ENCODE peak calls at places on chromosome 7, in eight cellular contexts. L is colonic mucosa; J is GM23338; P is Calu3; K is AG04449; Z is transverse colon; G is hepatocyte; A is activated CD8-positive, alpha-beta T cell treated with anti-CD3 and anti-CD28 coated beads for 36 hours. X is an unnamed sample.

GRCh38 chr7:123410273-123410928 is 124.0 kb downstream of the IQUB start:
- DNase-seq in L (no peak), J (no peak), P (no peak), K (no peak), Z (no peak), G (peak), A (no peak), X (no peak)

GRCh38 chr7:73340514-73340913 is 12.6 kb downstream of the FKBP6 start:
- DNase-seq in L (no peak), J (peak), P (no peak), K (no peak), Z (no peak), G (no peak), A (no peak), X (no peak)

GRCh38 chr7:129468087-129468486 is 33.9 kb downstream of the STRIP2 start:
- DNase-seq in L (no peak), J (no peak), P (no peak), K (peak), Z (no peak), G (peak), A (no peak), X (no peak)

GRCh38 chr7:83301416-83301815 is 138.7 kb upstream of the PCLO start:
- DNase-seq in L (no peak), J (no peak), P (no peak), K (no peak), Z (no peak), G (no peak), A (no peak), X (no peak)

GRCh38 chr7:137007001-137007725 is 138.7 kb downstream of the CHRM2 start:
- DNase-seq in L (no peak), J (no peak), P (no peak), K (no peak), Z (no peak), G (no peak), A (no peak), X (no peak)

GRCh38 chr7:119596651-119597050 is 676.3 kb upstream of the KCND2 start:
- DNase-seq in L (no peak), J (no peak), P (no peak), K (no peak), Z (no peak), G (no peak), A (no peak), X (no peak)

GRCh38 chr7:140922741-140923345 is 1.9 kb downstream of the BRAF start:
- DNase-seq in L (no peak), J (no peak), P (no peak), K (no peak), Z (no peak), G (no peak), A (no peak), X (no peak)

GRCh38 chr7:7183061-7183832 is 903 bp downstream of the C1GALT1 start:
- DNase-seq in L (peak), J (peak), P (peak), K (no peak), Z (peak), G (peak), A (peak), X (no peak)

GRCh38 chr7:83976302-83976701 is 218.3 kb downstream of the SEMA3A start:
- DNase-seq in L (no peak), J (peak), P (peak), K (no peak), Z (no peak), G (peak), A (no peak), X (no peak)

GRCh38 chr7:75611557-75612178 is 119.5 kb downstream of the SPDYE5 start:
- DNase-seq in L (no peak), J (peak), P (no peak), K (no peak), Z (peak), G (no peak), A (no peak), X (no peak)

GRCh38 chr7:157653827-157654207 is 317.0 kb downstream of the DNAJB6 start:
- DNase-seq in L (no peak), J (no peak), P (no peak), K (no peak), Z (no peak), G (no peak), A (no peak), X (no peak)

GRCh38 chr7:90551036-90551435 is 45.1 kb upstream of the CDK14 start:
- DNase-seq in L (no peak), J (no peak), P (peak), K (no peak), Z (no peak), G (no peak), A (no peak), X (no peak)

GRCh38 chr7:122886357-122887081 is at the start of gene CADPS2:
- DNase-seq in L (peak), J (peak), P (peak), K (no peak), Z (peak), G (peak), A (peak), X (peak)

GRCh38 chr7:29564455-29565185 is 985 bp downstream of the PRR15 start:
- DNase-seq in L (peak), J (peak), P (peak), K (no peak), Z (peak), G (peak), A (peak), X (no peak)

GRCh38 chr7:67566101-67566500 is 569.5 kb downstream of the TYW1 start:
- DNase-seq in L (no peak), J (no peak), P (no peak), K (no peak), Z (no peak), G (no peak), A (no peak), X (no peak)

GRCh38 chr7:51288896-51289607 is 27.6 kb downstream of the COBL start:
- DNase-seq in L (peak), J (peak), P (peak), K (no peak), Z (peak), G (no peak), A (no peak), X (no peak)

GRCh38 chr7:108347616-108348015 is 108.6 kb downstream of the NRCAM start:
- DNase-seq in L (no peak), J (peak), P (peak), K (no peak), Z (no peak), G (peak), A (no peak), X (no peak)

DNA sequence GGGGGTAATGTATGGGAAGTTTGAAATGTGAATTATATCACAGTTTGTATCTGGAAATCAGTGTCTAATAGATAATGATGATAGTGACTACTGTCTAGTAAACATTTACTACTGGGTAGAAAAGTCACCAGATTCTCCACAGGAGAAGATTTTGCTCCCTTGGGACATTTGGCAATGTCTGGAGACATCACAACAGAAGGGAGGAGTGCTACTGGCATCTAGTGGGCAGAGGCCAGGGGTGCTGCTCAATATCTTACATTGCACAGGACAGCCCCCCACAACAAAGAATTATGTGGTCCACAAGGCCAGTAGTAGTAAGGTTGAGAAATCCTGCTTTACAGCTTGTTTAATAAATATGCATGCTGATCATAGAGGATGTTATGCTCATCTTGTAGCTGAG is 92.3 kb upstream of the PRPS1L1 start:
- DNase-seq in L (no peak), J (peak), P (peak), K (no peak), Z (no peak), G (no peak), A (peak), X (no peak)
- TF ChIP-seq CTCF in L (no peak), J (peak), P (peak), K (no peak), Z (no peak), G (peak), A (no peak), X (no peak)

GRCh38 chr7:47454961-47455871 is 126.7 kb downstream of the TNS3 start:
- DNase-seq in L (no peak), J (no peak), P (no peak), K (no peak), Z (no peak), G (no peak), A (no peak), X (no peak)

GRCh38 chr7:47452715-47453092 is 129.2 kb downstream of the TNS3 start:
- DNase-seq in L (no peak), J (no peak), P (no peak), K (no peak), Z (no peak), G (no peak), A (no peak), X (no peak)

GRCh38 chr7:47453093-47454056 is 128.5 kb downstream of the TNS3 start:
- DNase-seq in L (no peak), J (no peak), P (no peak), K (peak), Z (peak), G (peak), A (no peak), X (peak)

GRCh38 chr7:47455872-47456185 is 126.1 kb downstream of the TNS3 start:
- DNase-seq in L (no peak), J (no peak), P (no peak), K (no peak), Z (no peak), G (no peak), A (no peak), X (no peak)

GRCh38 chr7:47454066-47454950 is 127.6 kb downstream of the TNS3 start:
- DNase-seq in L (no peak), J (no peak), P (no peak), K (no peak), Z (no peak), G (no peak), A (no peak), X (peak)
- TF ChIP-seq CTCF in L (no peak), J (no peak), P (no peak), K (no peak), Z (no peak), G (no peak), A (no peak), X (no peak)

DNA sequence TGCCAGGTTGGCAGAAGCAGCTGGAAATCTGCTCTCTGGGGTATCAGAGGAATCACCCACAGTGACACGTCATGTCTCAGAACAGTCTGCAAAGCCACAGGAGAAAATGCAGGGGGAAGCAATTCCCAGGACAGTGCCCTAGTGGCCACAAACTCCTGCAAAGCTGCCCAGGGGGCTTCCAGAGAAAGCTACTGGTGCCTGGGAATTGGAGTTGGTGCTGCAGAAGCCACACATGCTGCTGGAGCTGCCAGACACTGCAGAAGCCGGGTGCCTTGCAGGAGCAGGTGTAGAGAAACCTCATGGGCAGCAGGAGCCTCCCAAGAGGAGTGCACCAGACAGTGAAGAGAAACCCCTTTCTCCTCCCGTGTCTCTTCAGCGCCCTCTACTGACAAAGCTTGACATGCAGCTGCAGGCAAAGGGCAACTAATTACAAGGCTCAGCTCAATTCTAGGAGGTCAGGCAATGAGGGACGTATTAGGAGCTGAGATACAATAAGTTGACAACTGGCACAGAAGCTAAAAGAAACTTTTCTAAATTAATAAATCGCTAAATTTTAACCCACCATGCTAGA is 30.2 kb upstream of the NUB1 start:
- DNase-seq in L (peak), J (peak), P (peak), K (no peak), Z (no peak), G (no peak), A (peak), X (no peak)
- TF ChIP-seq CTCF in L (no peak), J (peak), P (no peak), K (no peak), Z (peak), G (peak), A (peak), X (no peak)

DNA sequence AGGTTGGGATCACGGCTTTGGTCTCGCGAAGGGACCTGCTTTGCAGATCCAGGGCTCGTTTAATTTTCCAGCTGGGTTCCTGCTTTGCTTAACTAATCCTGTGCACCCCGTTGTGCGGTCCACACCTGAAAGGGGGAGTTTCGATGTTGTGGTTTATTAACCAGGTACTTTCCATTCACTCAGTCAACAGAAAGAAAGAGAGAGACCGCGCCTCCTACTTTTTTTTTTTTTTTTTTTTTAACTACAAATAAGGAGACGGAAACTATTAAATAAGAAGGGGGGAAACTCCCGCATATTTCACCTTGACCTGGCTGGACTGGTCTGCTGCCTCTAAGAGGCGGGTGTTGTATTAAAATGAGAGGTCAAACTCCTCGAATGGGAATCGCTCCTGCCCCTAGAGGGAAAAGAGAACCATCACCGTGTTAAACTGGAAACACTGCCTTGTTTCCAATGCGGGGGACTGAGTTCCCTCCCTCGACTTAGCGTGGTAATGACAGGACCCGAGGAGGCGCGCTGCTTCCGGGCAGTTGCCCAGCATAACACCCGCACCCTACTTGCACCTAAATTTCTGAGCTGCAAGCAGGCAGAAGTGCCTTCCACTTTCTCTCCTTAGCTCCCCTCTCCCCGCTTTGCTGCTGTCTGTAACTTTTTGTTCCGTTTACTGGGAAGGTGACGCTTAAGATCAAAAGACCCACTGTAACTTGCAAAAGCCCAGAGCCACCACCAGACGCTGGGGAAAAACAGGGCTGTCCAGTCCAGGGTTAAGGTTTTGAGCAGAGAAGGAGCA is 1.1 kb upstream of the ITGB8 start:
- DNase-seq in L (peak), J (peak), P (peak), K (no peak), Z (peak), G (peak), A (peak), X (peak)
- TF ChIP-seq CTCF in L (no peak), J (peak), P (peak), K (peak), Z (peak), G (peak), A (no peak), X (no peak)

GRCh38 chr7:99395616-99396327 is 12.6 kb downstream of the PDAP1 start:
- DNase-seq in L (no peak), J (peak), P (no peak), K (no peak), Z (no peak), G (no peak), A (no peak), X (no peak)
- TF ChIP-seq CTCF in L (no peak), J (no peak), P (no peak), K (no peak), Z (no peak), G (no peak), A (no peak), X (no peak)

GRCh38 chr7:21426958-21427860 is 674 bp upstream of the SP4 start:
- DNase-seq in L (peak), J (peak), P (peak), K (peak), Z (peak), G (peak), A (peak), X (peak)
- TF ChIP-seq CTCF in L (no peak), J (no peak), P (no peak), K (peak), Z (peak), G (no peak), A (no peak), X (no peak)

DNA sequence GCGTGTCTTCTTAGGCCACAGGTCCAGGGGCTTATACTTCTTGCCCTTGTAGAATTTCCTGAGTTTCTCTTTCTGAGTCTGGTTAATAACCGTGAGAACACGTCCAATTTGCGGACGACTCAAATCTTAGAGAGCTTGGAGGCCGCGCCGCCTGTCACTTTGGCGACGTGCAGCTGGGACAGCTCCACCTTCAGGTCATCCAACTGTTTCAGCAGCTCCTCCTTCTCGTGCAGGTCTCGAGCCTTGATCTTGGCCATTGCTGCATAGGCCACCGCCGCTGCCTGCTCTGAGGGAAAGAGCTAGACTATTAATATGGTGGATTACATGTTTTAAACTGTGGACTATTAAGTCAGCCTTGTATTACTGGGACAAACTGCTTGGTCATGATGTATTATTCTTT is 26.9 kb downstream of the EVX1 start:
- DNase-seq in L (no peak), J (peak), P (no peak), K (no peak), Z (no peak), G (no peak), A (no peak), X (no peak)
- TF ChIP-seq CTCF in L (no peak), J (peak), P (no peak), K (no peak), Z (no peak), G (no peak), A (no peak), X (no peak)